ENCODE peak calls at places on chromosomes 4 and X, in six cellular contexts. One of them, this sample, is unnamed.

GRCh38 chr4:113350576-113350975 is 301.1 kb downstream of the ANK2 start:
- DNase-seq in fibroblast of mammary gland: peak
- DNase-seq in K562: no peak
- DNase-seq in neural progenitor cell: no peak
- DNase-seq in GM23338: no peak
- DNase-seq in CD4-positive, alpha-beta T cell: no peak
- DNase-seq in this sample: no peak

GRCh38 chr4:172809319-172809718 is 359.3 kb upstream of the GALNT7 start:
- DNase-seq in fibroblast of mammary gland: no peak
- DNase-seq in K562: no peak
- DNase-seq in neural progenitor cell: peak
- DNase-seq in GM23338: peak
- DNase-seq in CD4-positive, alpha-beta T cell: no peak
- DNase-seq in this sample: no peak

GRCh38 chr4:85720736-85721135 is 245.8 kb downstream of the ARHGAP24 start:
- DNase-seq in fibroblast of mammary gland: peak
- DNase-seq in K562: no peak
- DNase-seq in neural progenitor cell: no peak
- DNase-seq in GM23338: no peak
- DNase-seq in CD4-positive, alpha-beta T cell: no peak
- DNase-seq in this sample: no peak

GRCh38 chr4:93178279-93178678 is 650.3 kb upstream of the ATOH1 start:
- DNase-seq in fibroblast of mammary gland: no peak
- DNase-seq in K562: no peak
- DNase-seq in neural progenitor cell: no peak
- DNase-seq in GM23338: no peak
- DNase-seq in CD4-positive, alpha-beta T cell: no peak
- DNase-seq in this sample: no peak

GRCh38 chr4:1239141-1239948 is 9.6 kb downstream of the CTBP1 start:
- DNase-seq in fibroblast of mammary gland: no peak
- DNase-seq in K562: no peak
- DNase-seq in neural progenitor cell: no peak
- DNase-seq in GM23338: peak
- DNase-seq in CD4-positive, alpha-beta T cell: no peak
- DNase-seq in this sample: no peak

GRCh38 chrX:69430730-69431129 is 73.4 kb upstream of the NALF2 start:
- DNase-seq in fibroblast of mammary gland: no peak
- DNase-seq in K562: no peak
- DNase-seq in neural progenitor cell: no peak
- DNase-seq in GM23338: no peak
- DNase-seq in CD4-positive, alpha-beta T cell: no peak
- DNase-seq in this sample: no peak

GRCh38 chr4:103137446-103137827 is 37.8 kb upstream of the BDH2 start:
- DNase-seq in fibroblast of mammary gland: peak
- DNase-seq in K562: no peak
- DNase-seq in neural progenitor cell: no peak
- DNase-seq in GM23338: no peak
- DNase-seq in CD4-positive, alpha-beta T cell: no peak
- DNase-seq in this sample: no peak

GRCh38 chr4:95540227-95540626 is 8.5 kb downstream of the UNC5C start:
- DNase-seq in fibroblast of mammary gland: no peak
- DNase-seq in K562: no peak
- DNase-seq in neural progenitor cell: no peak
- DNase-seq in GM23338: no peak
- DNase-seq in CD4-positive, alpha-beta T cell: no peak
- DNase-seq in this sample: no peak

GRCh38 chr4:8675906-8676305 is 83.3 kb downstream of the CPZ start:
- DNase-seq in fibroblast of mammary gland: no peak
- DNase-seq in K562: no peak
- DNase-seq in neural progenitor cell: no peak
- DNase-seq in GM23338: no peak
- DNase-seq in CD4-positive, alpha-beta T cell: no peak
- DNase-seq in this sample: no peak

GRCh38 chr4:156889616-156890594 is 81.7 kb downstream of the PDGFC start:
- DNase-seq in fibroblast of mammary gland: peak
- DNase-seq in K562: no peak
- DNase-seq in neural progenitor cell: no peak
- DNase-seq in GM23338: no peak
- DNase-seq in CD4-positive, alpha-beta T cell: no peak
- DNase-seq in this sample: no peak

GRCh38 chr4:179843370-179843769 is 2399.8 kb upstream of the TENM3 start:
- DNase-seq in fibroblast of mammary gland: no peak
- DNase-seq in K562: no peak
- DNase-seq in neural progenitor cell: peak
- DNase-seq in GM23338: peak
- DNase-seq in CD4-positive, alpha-beta T cell: no peak
- DNase-seq in this sample: no peak

GRCh38 chr4:81635128-81635527 is 163.4 kb upstream of the RASGEF1B start:
- DNase-seq in fibroblast of mammary gland: no peak
- DNase-seq in K562: no peak
- DNase-seq in neural progenitor cell: no peak
- DNase-seq in GM23338: no peak
- DNase-seq in CD4-positive, alpha-beta T cell: no peak
- DNase-seq in this sample: no peak

GRCh38 chr4:124636793-124637192 is 75.7 kb downstream of the ANKRD50 start:
- DNase-seq in fibroblast of mammary gland: no peak
- DNase-seq in K562: no peak
- DNase-seq in neural progenitor cell: peak
- DNase-seq in GM23338: peak
- DNase-seq in CD4-positive, alpha-beta T cell: no peak
- DNase-seq in this sample: no peak

GRCh38 chr4:53059253-53059652 is 197.1 kb downstream of the RASL11B start:
- DNase-seq in fibroblast of mammary gland: no peak
- DNase-seq in K562: no peak
- DNase-seq in neural progenitor cell: no peak
- DNase-seq in GM23338: no peak
- DNase-seq in CD4-positive, alpha-beta T cell: no peak
- DNase-seq in this sample: no peak

GRCh38 chr4:78379991-78380739 is 171.4 kb upstream of the ANXA3 start:
- DNase-seq in fibroblast of mammary gland: peak
- DNase-seq in K562: no peak
- DNase-seq in neural progenitor cell: no peak
- DNase-seq in GM23338: no peak
- DNase-seq in CD4-positive, alpha-beta T cell: no peak
- DNase-seq in this sample: no peak

GRCh38 chr4:147707892-147708672 is 23.8 kb upstream of the ARHGAP10 start:
- DNase-seq in fibroblast of mammary gland: peak
- DNase-seq in K562: peak
- DNase-seq in neural progenitor cell: peak
- DNase-seq in GM23338: peak
- DNase-seq in CD4-positive, alpha-beta T cell: peak
- DNase-seq in this sample: no peak

GRCh38 chr4:112938461-112939058 is 110.9 kb upstream of the ANK2 start:
- DNase-seq in fibroblast of mammary gland: peak
- DNase-seq in K562: peak
- DNase-seq in neural progenitor cell: peak
- DNase-seq in GM23338: peak
- DNase-seq in CD4-positive, alpha-beta T cell: no peak
- DNase-seq in this sample: no peak

GRCh38 chr4:16616981-16617380 is 281.5 kb downstream of the LDB2 start:
- DNase-seq in fibroblast of mammary gland: no peak
- DNase-seq in K562: no peak
- DNase-seq in neural progenitor cell: no peak
- DNase-seq in GM23338: no peak
- DNase-seq in CD4-positive, alpha-beta T cell: no peak
- DNase-seq in this sample: no peak

GRCh38 chr4:174316954-174317353 is 33.2 kb downstream of the CEP44 start:
- DNase-seq in fibroblast of mammary gland: peak
- DNase-seq in K562: no peak
- DNase-seq in neural progenitor cell: no peak
- DNase-seq in GM23338: no peak
- DNase-seq in CD4-positive, alpha-beta T cell: no peak
- DNase-seq in this sample: no peak

GRCh38 chr4:179415016-179415841 is 1973.0 kb upstream of the AGA start:
- DNase-seq in fibroblast of mammary gland: no peak
- DNase-seq in K562: no peak
- DNase-seq in neural progenitor cell: no peak
- DNase-seq in GM23338: no peak
- DNase-seq in CD4-positive, alpha-beta T cell: no peak
- DNase-seq in this sample: no peak

GRCh38 chr4:109406337-109406931 is 27.2 kb upstream of the SEC24B start:
- DNase-seq in fibroblast of mammary gland: peak
- DNase-seq in K562: peak
- DNase-seq in neural progenitor cell: peak
- DNase-seq in GM23338: peak
- DNase-seq in CD4-positive, alpha-beta T cell: no peak
- DNase-seq in this sample: no peak

GRCh38 chr4:175536852-175537453 is 275.1 kb downstream of the GPM6A start:
- DNase-seq in fibroblast of mammary gland: peak
- DNase-seq in K562: peak
- DNase-seq in neural progenitor cell: peak
- DNase-seq in GM23338: peak
- DNase-seq in CD4-positive, alpha-beta T cell: no peak
- DNase-seq in this sample: no peak

GRCh38 chrX:115549008-115549407 is 12.0 kb upstream of the PLS3 start:
- DNase-seq in fibroblast of mammary gland: no peak
- DNase-seq in K562: no peak
- DNase-seq in neural progenitor cell: no peak
- DNase-seq in GM23338: no peak
- DNase-seq in CD4-positive, alpha-beta T cell: no peak
- DNase-seq in this sample: no peak

GRCh38 chrX:47628980-47629379 is 750 bp downstream of the CFP start:
- DNase-seq in fibroblast of mammary gland: no peak
- DNase-seq in K562: no peak
- DNase-seq in neural progenitor cell: no peak
- DNase-seq in GM23338: peak
- DNase-seq in CD4-positive, alpha-beta T cell: peak
- DNase-seq in this sample: no peak

GRCh38 chr4:132003593-132003992 is 1145.5 kb upstream of the PCDH10 start:
- DNase-seq in fibroblast of mammary gland: no peak
- DNase-seq in K562: no peak
- DNase-seq in neural progenitor cell: peak
- DNase-seq in GM23338: no peak
- DNase-seq in CD4-positive, alpha-beta T cell: no peak
- DNase-seq in this sample: no peak

GRCh38 chr4:108148316-108148715 is 20.4 kb downstream of the LEF1 start:
- DNase-seq in fibroblast of mammary gland: no peak
- DNase-seq in K562: no peak
- DNase-seq in neural progenitor cell: no peak
- DNase-seq in GM23338: no peak
- DNase-seq in CD4-positive, alpha-beta T cell: no peak
- DNase-seq in this sample: no peak

DNA sequence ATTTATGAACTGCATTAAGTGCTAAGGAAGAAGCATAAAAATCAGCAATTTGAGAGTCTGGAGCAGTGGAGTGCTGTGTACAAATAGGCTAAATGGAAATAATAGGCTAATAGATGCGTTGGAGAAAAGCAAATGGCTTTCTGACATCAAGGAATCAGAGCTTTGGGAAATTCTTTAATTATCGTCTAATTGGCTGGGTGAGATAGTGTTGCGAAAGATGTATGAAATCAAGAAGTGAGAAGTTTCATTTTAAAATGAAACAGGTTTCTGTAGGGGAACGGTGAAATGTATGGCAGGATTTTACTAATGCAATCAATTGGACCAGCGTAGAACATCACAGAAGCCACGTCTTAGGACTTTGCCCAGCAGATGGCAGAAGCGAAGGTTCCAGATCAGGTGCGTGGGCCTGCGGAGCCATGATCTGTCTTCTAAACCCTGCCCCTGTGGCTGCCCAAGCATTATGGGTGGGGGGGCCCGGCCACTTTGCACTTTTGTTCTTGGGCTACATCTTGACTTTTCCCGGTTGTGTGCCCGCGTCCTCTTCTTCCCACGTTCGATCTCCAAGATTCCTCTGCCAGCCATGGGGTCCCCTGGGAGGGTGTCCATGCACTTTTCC is 118.5 kb upstream of the SHISA3 start:
- DNase-seq in fibroblast of mammary gland: no peak
- DNase-seq in K562: no peak
- DNase-seq in neural progenitor cell: no peak
- DNase-seq in GM23338: peak
- DNase-seq in CD4-positive, alpha-beta T cell: no peak
- DNase-seq in this sample: no peak
- TF ChIP-seq CTCF in fibroblast of mammary gland: no peak
- TF ChIP-seq CTCF in K562: peak
- TF ChIP-seq CTCF in neural progenitor cell: peak
- TF ChIP-seq CTCF in GM23338: peak
- TF ChIP-seq CTCF in CD4-positive, alpha-beta T cell: no peak
- TF ChIP-seq CTCF in this sample: no peak

GRCh38 chrX:2650037-2650436 is 41.1 kb upstream of the CD99 start:
- DNase-seq in fibroblast of mammary gland: no peak
- DNase-seq in K562: no peak
- DNase-seq in neural progenitor cell: no peak
- DNase-seq in GM23338: no peak
- DNase-seq in CD4-positive, alpha-beta T cell: no peak
- DNase-seq in this sample: no peak

GRCh38 chrX:2654436-2655340 is 36.4 kb upstream of the CD99 start:
- DNase-seq in fibroblast of mammary gland: no peak
- DNase-seq in K562: peak
- DNase-seq in neural progenitor cell: no peak
- DNase-seq in GM23338: no peak
- DNase-seq in CD4-positive, alpha-beta T cell: no peak
- DNase-seq in this sample: no peak

GRCh38 chrX:2656243-2656836 is 34.8 kb upstream of the CD99 start:
- DNase-seq in fibroblast of mammary gland: no peak
- DNase-seq in K562: no peak
- DNase-seq in neural progenitor cell: no peak
- DNase-seq in GM23338: no peak
- DNase-seq in CD4-positive, alpha-beta T cell: no peak
- DNase-seq in this sample: no peak

GRCh38 chrX:2650865-2651264 is 40.2 kb upstream of the CD99 start:
- DNase-seq in fibroblast of mammary gland: no peak
- DNase-seq in K562: no peak
- DNase-seq in neural progenitor cell: no peak
- DNase-seq in GM23338: no peak
- DNase-seq in CD4-positive, alpha-beta T cell: no peak
- DNase-seq in this sample: no peak

GRCh38 chrX:2652106-2652505 is 39.0 kb upstream of the CD99 start:
- DNase-seq in fibroblast of mammary gland: no peak
- DNase-seq in K562: no peak
- DNase-seq in neural progenitor cell: peak
- DNase-seq in GM23338: peak
- DNase-seq in CD4-positive, alpha-beta T cell: no peak
- DNase-seq in this sample: no peak
- TF ChIP-seq CTCF in fibroblast of mammary gland: peak
- TF ChIP-seq CTCF in K562: peak
- TF ChIP-seq CTCF in neural progenitor cell: peak
- TF ChIP-seq CTCF in GM23338: peak
- TF ChIP-seq CTCF in CD4-positive, alpha-beta T cell: no peak
- TF ChIP-seq CTCF in this sample: peak

DNA sequence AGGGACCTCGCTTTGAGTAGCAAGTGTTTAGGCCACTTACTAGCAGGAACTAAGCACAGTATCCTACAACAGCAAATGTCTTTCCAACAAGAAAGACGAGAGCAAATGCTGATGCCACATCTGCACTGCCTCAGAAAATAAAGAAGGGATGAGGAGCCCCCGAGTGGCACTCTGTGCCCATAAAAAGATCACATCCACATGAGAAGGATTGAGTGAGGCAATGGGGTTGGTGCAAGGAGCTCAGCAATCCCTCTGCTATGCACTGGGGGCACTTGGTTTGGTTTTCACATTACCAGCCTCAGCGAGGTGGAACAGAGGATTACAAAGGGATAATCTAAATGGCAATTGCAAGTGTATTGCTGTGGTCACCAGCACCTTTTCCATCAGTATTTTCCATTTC is 252.8 kb upstream of the SLC7A11 start:
- DNase-seq in fibroblast of mammary gland: peak
- DNase-seq in K562: no peak
- DNase-seq in neural progenitor cell: peak
- DNase-seq in GM23338: peak
- DNase-seq in CD4-positive, alpha-beta T cell: no peak
- DNase-seq in this sample: no peak
- TF ChIP-seq CTCF in fibroblast of mammary gland: no peak
- TF ChIP-seq CTCF in K562: peak
- TF ChIP-seq CTCF in neural progenitor cell: peak
- TF ChIP-seq CTCF in GM23338: peak
- TF ChIP-seq CTCF in CD4-positive, alpha-beta T cell: no peak
- TF ChIP-seq CTCF in this sample: peak

GRCh38 chr4:27624749-27625148 is 764.1 kb downstream of the STIM2 start:
- DNase-seq in fibroblast of mammary gland: no peak
- DNase-seq in K562: no peak
- DNase-seq in neural progenitor cell: no peak
- DNase-seq in GM23338: no peak
- DNase-seq in CD4-positive, alpha-beta T cell: no peak
- DNase-seq in this sample: no peak
- TF ChIP-seq CTCF in fibroblast of mammary gland: no peak
- TF ChIP-seq CTCF in K562: no peak
- TF ChIP-seq CTCF in neural progenitor cell: no peak
- TF ChIP-seq CTCF in GM23338: no peak
- TF ChIP-seq CTCF in CD4-positive, alpha-beta T cell: no peak
- TF ChIP-seq CTCF in this sample: no peak